ENCODE peak calls at places on chromosomes 7 and 10, in five cellular contexts. N, J, M, U and K are unnamed samples.

GRCh38 chr7:44104880-44105771 is 981 bp downstream of the AEBP1 start:
- DNase-seq in N (no peak), J (peak), M (no peak), U (no peak), K (peak)

GRCh38 chr7:106947244-106947728 is 82.2 kb downstream of the PIK3CG start:
- DNase-seq in N (no peak), J (peak), M (no peak), U (no peak), K (peak)

GRCh38 chr10:113064039-113064438 is 114.0 kb downstream of the TCF7L2 start:
- DNase-seq in N (no peak), J (no peak), M (no peak), U (no peak), K (no peak)

GRCh38 chr10:42783181-42783549 is 570 bp downstream of the BMS1 start:
- DNase-seq in N (no peak), J (peak), M (no peak), U (no peak), K (peak)

GRCh38 chr7:128891110-128891941 is 19.2 kb downstream of the KCP start:
- DNase-seq in N (no peak), J (no peak), M (no peak), U (no peak), K (no peak)

GRCh38 chr10:99661370-99661749 is 2.1 kb downstream of the ENTPD7 start:
- DNase-seq in N (no peak), J (peak), M (no peak), U (no peak), K (peak)

GRCh38 chr7:55477781-55478374 is 94.4 kb downstream of the VOPP1 start:
- DNase-seq in N (no peak), J (peak), M (no peak), U (no peak), K (peak)

GRCh38 chr10:15324611-15325010 is 46.5 kb downstream of the FAM171A1 start:
- DNase-seq in N (no peak), J (peak), M (no peak), U (no peak), K (peak)

GRCh38 chr7:144513332-144513731 is 109.8 kb upstream of the NOBOX start:
- DNase-seq in N (no peak), J (no peak), M (no peak), U (no peak), K (no peak)

GRCh38 chr7:99843808-99844207 is 16.0 kb downstream of the CYP3A43 start:
- DNase-seq in N (no peak), J (peak), M (no peak), U (no peak), K (peak)

GRCh38 chr7:55019691-55020480 is 1.1 kb downstream of the EGFR start:
- DNase-seq in N (peak), J (peak), M (peak), U (no peak), K (no peak)